ENCODE peak calls at places on chromosomes 2 and 18, in seven cellular contexts. F is stomach, P is upper lobe of left lung, D is breast epithelium, M is GM12878, K is GM23338, Z is transverse colon. T is an unnamed sample. For H3K4me1, the result is how much of the 10 kb centered on the place peaks cover.

GRCh38 chr2:3039188-3040065 is 338.2 kb downstream of the EIPR1 start:
- DNase-seq in M (no peak), P (no peak), F (no peak), D (no peak), Z (no peak), K (no peak), T (no peak)

GRCh38 chr2:61328707-61329251 is 142.1 kb downstream of the USP34 start:
- DNase-seq in M (no peak), F (no peak), K (no peak), P (peak), D (no peak), Z (peak), T (no peak)

GRCh38 chr18:9890957-9891356 is 5.2 kb downstream of the TXNDC2 start:
- DNase-seq in M (no peak), P (no peak), K (no peak), Z (no peak), D (no peak), F (no peak), T (no peak)

GRCh38 chr18:58362027-58362575 is 266.8 kb downstream of the ALPK2 start:
- DNase-seq in P (peak), M (no peak), K (no peak), F (no peak), D (no peak), Z (no peak), T (peak)

GRCh38 chr2:181953773-181954537 is 31.7 kb upstream of the PPP1R1C start:
- DNase-seq in K (peak), D (peak), M (peak), P (peak), F (peak), Z (peak), T (no peak)

GRCh38 chr2:140929866-140930265 is 1201.0 kb downstream of the LRP1B start:
- DNase-seq in D (no peak), P (no peak), Z (no peak), F (no peak), K (no peak), M (no peak), T (no peak)

GRCh38 chr18:74425161-74425560 is 31.9 kb downstream of the DIPK1C start:
- DNase-seq in M (no peak), F (no peak), P (no peak), K (no peak), Z (no peak), D (no peak), T (no peak)

GRCh38 chr2:73939419-73939818 is 12.7 kb downstream of the DGUOK start:
- DNase-seq in F (peak), Z (no peak), K (peak), D (no peak), M (no peak), P (peak), T (no peak)

GRCh38 chr2:207704031-207704430 is 7.4 kb upstream of the CCNYL1 start:
- DNase-seq in Z (no peak), M (no peak), F (no peak), P (no peak), K (no peak), D (no peak), T (no peak)

GRCh38 chr2:164657129-164657528 is 35.8 kb upstream of the GRB14 start:
- DNase-seq in K (no peak), D (no peak), F (no peak), P (no peak), Z (no peak), M (no peak), T (no peak)

GRCh38 chr2:118852605-118853128 is 5.2 kb upstream of the EN1 start:
- DNase-seq in F (no peak), Z (no peak), M (no peak), K (no peak), D (no peak), P (no peak), T (no peak)

GRCh38 chr2:219331560-219332213 is 857 bp downstream of the RESP18 start:
- DNase-seq in K (peak), P (no peak), F (no peak), M (no peak), Z (peak), D (no peak), T (no peak)

GRCh38 chr2:31420936-31421335 is 6.4 kb upstream of the XDH start:
- DNase-seq in D (no peak), M (no peak), K (no peak), Z (no peak), P (no peak), F (no peak), T (no peak)

GRCh38 chr2:219041252-219041651 is at the start of gene CFAP65:
- DNase-seq in F (peak), K (peak), D (no peak), Z (peak), P (no peak), M (no peak), T (no peak)

GRCh38 chr2:117470311-117471095 is 344.0 kb upstream of the DDX18 start:
- DNase-seq in D (no peak), M (no peak), F (peak), P (no peak), Z (peak), K (peak), T (no peak)

GRCh38 chr2:143575340-143575739 is 446.1 kb downstream of the ARHGAP15 start:
- DNase-seq in D (no peak), K (peak), P (no peak), Z (no peak), F (no peak), M (no peak), T (no peak)

GRCh38 chr2:195657634-195658540 is 861 bp downstream of the SLC39A10 start:
- DNase-seq in Z (peak), M (no peak), P (peak), D (peak), F (peak), K (peak), T (peak)

GRCh38 chr2:120760446-120761135 is 24.9 kb downstream of the GLI2 start:
- DNase-seq in M (no peak), K (no peak), D (no peak), P (peak), F (no peak), Z (no peak), T (peak)

GRCh38 chr2:221816566-221816965 is 244.5 kb upstream of the EPHA4 start:
- DNase-seq in F (no peak), D (no peak), Z (no peak), M (no peak), K (no peak), P (no peak), T (no peak)

GRCh38 chr18:58554404-58554803 is 74.5 kb downstream of the ALPK2 start:
- DNase-seq in K (no peak), P (no peak), F (no peak), D (no peak), Z (no peak), M (no peak), T (no peak)

GRCh38 chr2:6418316-6418715 is 447.4 kb downstream of the CMPK2 start:
- DNase-seq in M (no peak), F (no peak), D (no peak), K (no peak), Z (no peak), P (no peak), T (no peak)

GRCh38 chr2:229330952-229331351 is 59.9 kb upstream of the PID1 start:
- DNase-seq in D (no peak), K (no peak), Z (no peak), P (peak), F (no peak), M (no peak), T (no peak)

GRCh38 chr18:24187049-24187448 is 48.2 kb downstream of the CABYR start:
- DNase-seq in K (no peak), F (no peak), P (no peak), M (no peak), Z (no peak), D (no peak), T (no peak)

GRCh38 chr2:156797832-156798231 is 361.7 kb downstream of the GPD2 start:
- DNase-seq in D (no peak), M (no peak), F (no peak), Z (no peak), K (no peak), P (no peak), T (no peak)

GRCh38 chr18:6917082-6917481 is 187.6 kb downstream of the ARHGAP28 start:
- DNase-seq in P (no peak), D (no peak), Z (no peak), K (peak), M (no peak), F (no peak), T (no peak)

GRCh38 chr18:79872423-79872822 is 74.7 kb downstream of the KCNG2 start:
- DNase-seq in D (no peak), F (no peak), K (no peak), Z (no peak), P (no peak), M (no peak), T (no peak)

GRCh38 chr2:128754246-128754724 is 435.6 kb upstream of the HS6ST1 start:
- DNase-seq in P (no peak), M (peak), K (no peak), D (peak), F (no peak), Z (peak), T (no peak)

GRCh38 chr18:22975508-22975907 is 42.4 kb downstream of the RBBP8 start:
- DNase-seq in M (no peak), F (no peak), K (no peak), D (no peak), P (no peak), Z (no peak), T (no peak)

GRCh38 chr18:23900979-23901378 is 113.6 kb upstream of the TTC39C start:
- DNase-seq in M (no peak), D (no peak), K (peak), F (no peak), Z (no peak), P (no peak), T (no peak)

GRCh38 chr2:45771251-45771650 is 119.8 kb downstream of the PRKCE start:
- DNase-seq in D (no peak), K (peak), M (no peak), Z (peak), P (peak), F (no peak), T (peak)

GRCh38 chr2:195498176-195498575 is 158.8 kb upstream of the SLC39A10 start:
- DNase-seq in M (no peak), F (peak), D (peak), K (peak), Z (peak), P (peak), T (no peak)

GRCh38 chr18:364221-364620 is 96.4 kb upstream of the THOC1 start:
- DNase-seq in K (no peak), F (no peak), M (no peak), D (no peak), Z (no peak), P (no peak), T (no peak)

GRCh38 chr2:74564222-74564621 is 9.7 kb downstream of the DOK1 start:
- DNase-seq in D (no peak), F (no peak), K (no peak), Z (no peak), M (no peak), P (no peak), T (no peak)

GRCh38 chr2:109454764-109455394 is 158.9 kb downstream of the SEPTIN10 start:
- DNase-seq in D (no peak), M (no peak), Z (no peak), K (no peak), P (no peak), F (no peak), T (peak)

GRCh38 chr2:45168731-45169338 is 159.6 kb upstream of the SIX2 start:
- DNase-seq in Z (no peak), P (no peak), M (no peak), F (no peak), K (peak), D (no peak), T (no peak)

DNA sequence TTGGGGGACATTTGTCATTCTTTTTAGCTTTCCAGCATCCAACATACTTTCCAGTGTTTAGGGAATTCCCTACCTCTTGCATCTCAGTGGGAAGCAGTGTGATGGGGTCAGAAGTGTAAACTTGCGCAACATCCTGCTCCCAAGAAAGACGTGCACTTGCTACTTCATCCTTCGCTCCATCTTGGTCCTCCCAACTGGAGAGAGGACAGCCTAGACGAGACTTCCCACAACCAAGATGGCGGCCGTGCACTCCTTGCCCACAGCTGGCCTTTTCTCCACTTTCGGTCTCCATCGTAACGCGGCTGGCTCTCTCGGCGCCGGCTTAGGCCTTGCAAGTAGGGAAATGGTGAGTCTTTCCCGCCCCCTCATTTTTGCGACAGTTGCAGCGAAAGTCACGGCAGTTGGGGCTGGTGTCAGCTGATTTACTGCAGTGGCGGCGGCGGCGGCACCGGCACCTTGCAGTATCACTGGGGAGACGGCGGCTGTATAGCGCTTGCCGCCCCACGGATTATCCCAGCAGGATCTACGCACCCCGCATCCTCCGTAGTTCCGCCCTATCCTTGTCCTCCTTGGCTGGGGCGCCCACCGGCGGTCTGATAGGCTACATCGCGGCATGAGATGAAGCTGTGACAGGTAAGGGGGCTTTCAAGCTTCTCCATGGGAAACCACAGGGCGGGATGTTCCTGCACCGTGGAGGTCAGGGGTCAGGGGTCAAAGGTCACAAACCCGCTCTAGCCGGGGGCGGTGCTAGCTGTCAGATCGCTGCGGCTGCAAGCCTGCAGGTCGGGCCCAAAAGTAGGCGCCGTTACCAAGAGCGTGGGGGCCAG is at the start of gene WDR7:
- DNase-seq in K (peak), D (peak), F (peak), Z (peak), P (peak), M (peak), T (peak)
- H3K4me3 ChIP-seq in K (peak), D (peak), F (peak), Z (peak), P (peak), M (peak), T (peak)

DNA sequence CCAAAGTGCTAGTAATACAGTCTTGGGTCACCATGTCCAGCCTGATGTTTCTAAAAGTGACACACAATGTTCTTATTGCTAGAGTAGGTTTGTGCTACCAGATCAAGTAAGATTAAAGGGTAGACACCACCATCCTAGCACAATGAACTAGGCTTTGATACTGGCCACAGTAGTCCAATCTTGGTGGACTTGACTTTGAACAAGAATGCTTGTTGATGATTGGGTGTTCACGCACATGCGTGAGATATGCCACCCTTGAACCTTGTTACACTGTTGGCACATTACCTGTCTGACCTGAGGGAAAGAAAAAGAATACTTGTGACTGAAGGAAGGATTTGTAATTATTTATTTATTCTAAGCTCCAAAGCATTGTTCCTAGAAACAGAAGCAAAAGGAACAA is 72.1 kb upstream of the EMILIN2 start:
- DNase-seq in D (no peak), F (no peak), Z (no peak), M (no peak), K (no peak), P (no peak), T (no peak)
- TF ChIP-seq POLR2AphosphoS5 in D (no peak), F (no peak), Z (no peak), M (no peak), K (no peak), P (no peak), T (no peak)

GRCh38 chr2:238518828-238519186 is 92.1 kb downstream of the ASB1 start:
- DNase-seq in D (no peak), P (no peak), K (no peak), M (no peak), Z (no peak), F (no peak), T (no peak)

GRCh38 chr2:238521002-238521401 is 94.3 kb downstream of the ASB1 start:
- DNase-seq in F (no peak), K (no peak), M (no peak), Z (no peak), D (no peak), P (no peak), T (no peak)

GRCh38 chr2:238518127-238518827 is 91.5 kb downstream of the ASB1 start:
- DNase-seq in M (no peak), Z (no peak), K (no peak), D (no peak), F (no peak), P (no peak), T (no peak)

GRCh38 chr2:238521870-238522269 is 95.1 kb downstream of the ASB1 start:
- DNase-seq in F (no peak), D (no peak), M (no peak), P (no peak), Z (no peak), K (no peak), T (no peak)

DNA sequence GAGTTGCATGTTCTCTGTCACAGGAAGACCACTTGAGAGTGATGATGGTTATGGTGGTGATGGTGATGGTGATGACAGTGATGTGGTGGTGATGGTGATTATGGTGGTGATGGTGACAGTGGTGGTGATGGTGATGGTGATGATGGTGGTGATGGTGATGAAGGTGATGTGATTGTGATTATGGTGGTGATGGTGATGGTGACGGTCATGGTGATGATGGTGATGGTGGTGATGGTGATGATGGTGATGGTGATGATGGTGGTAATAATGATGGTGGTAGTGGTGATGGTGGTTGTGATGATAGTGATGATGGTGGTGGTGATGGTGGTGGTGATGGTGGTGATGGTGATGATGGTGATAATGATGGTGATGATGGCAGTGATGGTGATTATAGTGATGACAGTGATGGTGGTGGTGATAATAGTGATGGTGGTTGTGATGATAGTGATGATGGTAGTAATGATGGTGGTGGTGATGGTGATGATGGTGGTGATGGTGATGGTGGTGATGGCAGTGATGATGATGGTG is 93.7 kb downstream of the ASB1 start:
- DNase-seq in M (no peak), F (no peak), D (no peak), P (no peak), Z (no peak), K (no peak), T (no peak)
- H3K4me1 ChIP-seq in M (under half), F (under half), D (under half), P (under half), Z (under half), K (under half), T (under half)

GRCh38 chr2:84897773-84898172 is 7.7 kb upstream of the TMSB10 start:
- DNase-seq in P (no peak), K (no peak), F (no peak), Z (no peak), D (no peak), M (no peak), T (no peak)

GRCh38 chr2:84894131-84894586 is 11.3 kb upstream of the TMSB10 start:
- DNase-seq in Z (no peak), M (no peak), F (no peak), K (peak), P (no peak), D (no peak), T (peak)

GRCh38 chr2:84891355-84892010 is 10.6 kb upstream of the TRABD2A start:
- DNase-seq in K (no peak), P (no peak), Z (no peak), M (no peak), F (no peak), D (no peak), T (peak)

GRCh38 chr2:84899181-84899580 is 6.3 kb upstream of the TMSB10 start:
- DNase-seq in F (no peak), Z (no peak), D (no peak), M (no peak), P (no peak), K (no peak), T (peak)

GRCh38 chr2:84894758-84895520 is 10.5 kb upstream of the TMSB10 start:
- DNase-seq in F (no peak), K (no peak), Z (no peak), P (no peak), D (no peak), M (no peak), T (peak)
- H3K4me3 ChIP-seq in F (no peak), K (no peak), Z (no peak), P (no peak), D (no peak), M (no peak), T (no peak)

DNA sequence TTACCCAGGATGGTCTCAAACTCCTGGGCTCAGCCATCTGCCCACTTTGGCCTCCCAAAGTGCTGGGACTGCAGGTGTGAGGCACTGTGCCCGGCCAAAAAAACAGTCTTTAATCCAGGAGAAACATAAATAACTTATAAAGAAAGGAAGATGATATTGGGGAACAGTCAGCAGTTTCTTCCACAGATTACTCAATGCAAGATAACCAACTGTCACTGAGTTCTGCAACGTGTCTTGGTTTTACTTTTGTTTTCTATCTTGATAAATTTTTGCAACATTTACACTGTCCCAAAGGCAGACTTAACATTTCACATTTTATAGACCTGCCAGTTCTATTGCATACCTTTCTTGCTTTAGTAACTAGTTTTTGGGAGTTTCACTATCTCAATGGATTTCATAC is 71.1 kb downstream of the ANKRD44 start:
- DNase-seq in Z (no peak), P (no peak), F (no peak), D (no peak), K (no peak), M (no peak), T (no peak)
- TF ChIP-seq POLR2AphosphoS5 in Z (no peak), P (no peak), F (no peak), D (no peak), K (no peak), M (no peak), T (no peak)

T was measured in sigmoid colon.